ENCODE peak calls at places on chromosomes 5 and 9, in seven cellular contexts. U is ureter; Q is AG08396; A is GM19239; S is anterior cingulate cortex; Y is CD4-positive, alpha-beta T cell; E is mucosa of descending colon. X is an unnamed sample.

GRCh38 chr5:92741906-92742305 is 839.1 kb downstream of the NR2F1-AS1 start:
- DNase-seq in U (no peak), Q (no peak), A (no peak), S (no peak), Y (no peak), E (no peak), X (no peak)

GRCh38 chr9:93642961-93643360 is 66.6 kb downstream of the PHF2 start:
- DNase-seq in U (no peak), Q (peak; percentile 87), A (no peak), S (no peak), Y (no peak), E (no peak), X (no peak)

GRCh38 chr9:34072410-34072809 is 23.7 kb upstream of the UBAP2 start:
- DNase-seq in U (peak; percentile 83), Q (no peak), A (no peak), S (no peak), Y (no peak), E (no peak), X (no peak)

GRCh38 chr5:44388504-44389409 is 463 bp downstream of the FGF10 start:
- DNase-seq in U (peak; percentile 46), Q (peak; percentile 22), A (no peak), S (no peak), Y (no peak), E (no peak), X (no peak)

GRCh38 chr9:114180701-114181582 is 25.6 kb downstream of the COL27A1 start:
- DNase-seq in U (no peak), Q (no peak), A (no peak), S (no peak), Y (no peak), E (no peak), X (no peak)

GRCh38 chr5:133686566-133686965 is 74.2 kb upstream of the FSTL4 start:
- DNase-seq in U (no peak), Q (no peak), A (no peak), S (no peak), Y (no peak), E (no peak), X (no peak)

GRCh38 chr9:107019216-107019615 is 156.2 kb downstream of the ZNF462 start:
- DNase-seq in U (no peak), Q (peak; percentile 35), A (no peak), S (no peak), Y (no peak), E (no peak), X (no peak)

GRCh38 chr9:112274600-112274999 is 58.8 kb downstream of the PTBP3 start:
- DNase-seq in U (no peak), Q (no peak), A (no peak), S (no peak), Y (no peak), E (no peak), X (no peak)

GRCh38 chr9:92208693-92209524 is 84.6 kb downstream of the IARS1 start:
- DNase-seq in U (no peak), Q (no peak), A (no peak), S (no peak), Y (no peak), E (no peak), X (no peak)

GRCh38 chr5:2902186-2902585 is 150.7 kb upstream of the IRX2 start:
- DNase-seq in U (peak; percentile 20), Q (no peak), A (no peak), S (no peak), Y (no peak), E (no peak), X (peak; percentile 53)

GRCh38 chr5:50767588-50767987 is 101.2 kb downstream of the PARP8 start:
- DNase-seq in U (no peak), Q (peak; percentile 29), A (no peak), S (no peak), Y (no peak), E (no peak), X (no peak)

GRCh38 chr5:91219141-91219802 is 163.8 kb downstream of the ARRDC3 start:
- DNase-seq in U (peak; percentile 61), Q (no peak), A (no peak), S (no peak), Y (no peak), E (no peak), X (no peak)

GRCh38 chr9:115575147-115575546 is 457.2 kb upstream of the TNC start:
- DNase-seq in U (no peak), Q (no peak), A (no peak), S (no peak), Y (no peak), E (no peak), X (no peak)

GRCh38 chr9:94156549-94157407 is 72.5 kb downstream of the PTPDC1 start:
- DNase-seq in U (peak; percentile 86), Q (no peak), A (no peak), S (no peak), Y (no peak), E (peak; percentile 64), X (no peak)

GRCh38 chr5:150428106-150428876 is 15.6 kb upstream of the CD74 start:
- DNase-seq in U (no peak), Q (no peak), A (no peak), S (no peak), Y (no peak), E (peak; percentile 69), X (no peak)

GRCh38 chr5:157744055-157745011 is 821 bp downstream of the LSM11 start:
- DNase-seq in U (no peak), Q (peak; percentile 35), A (peak; percentile 41), S (no peak), Y (no peak), E (peak; percentile 61), X (no peak)

GRCh38 chr5:33401482-33402390 is 39.0 kb upstream of the TARS1 start:
- DNase-seq in U (no peak), Q (peak; percentile 21), A (no peak), S (no peak), Y (no peak), E (no peak), X (no peak)

GRCh38 chr9:83622433-83622813 is 520 bp upstream of the IDNK start:
- DNase-seq in U (no peak), Q (no peak), A (peak; percentile 7), S (no peak), Y (no peak), E (no peak), X (no peak)

GRCh38 chr5:121744577-121744976 is 107.1 kb upstream of the FTMT start:
- DNase-seq in U (no peak), Q (no peak), A (no peak), S (no peak), Y (no peak), E (no peak), X (no peak)

GRCh38 chr9:136054146-136054545 is 40.9 kb downstream of the NACC2 start:
- DNase-seq in U (no peak), Q (peak; percentile 5), A (no peak), S (no peak), Y (no peak), E (no peak), X (peak; percentile 70)

GRCh38 chr5:98791928-98792580 is 18.6 kb downstream of the RGMB start:
- DNase-seq in U (no peak), Q (no peak), A (no peak), S (no peak), Y (no peak), E (no peak), X (no peak)

GRCh38 chr5:9320652-9321051 is 225.2 kb downstream of the SEMA5A start:
- DNase-seq in U (no peak), Q (no peak), A (no peak), S (no peak), Y (no peak), E (no peak), X (no peak)

GRCh38 chr5:94313188-94313587 is 305.2 kb downstream of the KIAA0825 start:
- DNase-seq in U (no peak), Q (no peak), A (no peak), S (no peak), Y (no peak), E (no peak), X (no peak)

GRCh38 chr5:76084496-76085285 is 1.5 kb downstream of the SV2C start:
- DNase-seq in U (no peak), Q (peak; percentile 7), A (no peak), S (no peak), Y (no peak), E (no peak), X (no peak)

GRCh38 chr5:38535281-38535750 is 21.1 kb downstream of the LIFR start:
- DNase-seq in U (no peak), Q (no peak), A (no peak), S (no peak), Y (no peak), E (no peak), X (no peak)

GRCh38 chr9:93111371-93112115 is 15.5 kb downstream of the CARD19 start:
- DNase-seq in U (peak; percentile 32), Q (no peak), A (no peak), S (no peak), Y (no peak), E (peak; percentile 27), X (no peak)

GRCh38 chr9:36738318-36738975 is 165.8 kb downstream of the MELK start:
- DNase-seq in U (no peak), Q (peak; percentile 42), A (no peak), S (no peak), Y (no peak), E (no peak), X (no peak)

GRCh38 chr9:136564379-136564988 is 18.6 kb upstream of the NOTCH1 start:
- DNase-seq in U (peak; percentile 74), Q (peak; percentile 76), A (peak; percentile 81), S (no peak), Y (no peak), E (no peak), X (no peak)

GRCh38 chr5:76608833-76609232 is 14.4 kb downstream of the F2RL2 start:
- DNase-seq in U (no peak), Q (no peak), A (no peak), S (no peak), Y (no peak), E (no peak), X (no peak)

GRCh38 chr5:128163991-128164390 is 80.4 kb downstream of the SLC12A2 start:
- DNase-seq in U (no peak), Q (peak; percentile 2), A (no peak), S (no peak), Y (no peak), E (no peak), X (no peak)

GRCh38 chr5:136205061-136205702 is 12.2 kb upstream of the SMIM32 start:
- DNase-seq in U (no peak), Q (no peak), A (no peak), S (no peak), Y (no peak), E (no peak), X (no peak)

X was measured in osteocyte.